ENCODE peak calls at places on chromosome 9, in four cellular contexts. Q is neural progenitor cell, U is fibroblast of lung, O is GM23338. X is an unnamed sample.

GRCh38 chr9:87592554-87593394 is 95.1 kb downstream of the DAPK1 start:
- DNase-seq in Q (no peak), U (peak; percentile 69), O (no peak), X (no peak)

GRCh38 chr9:113463418-113464285 is at the start of gene RGS3:
- DNase-seq in Q (peak; percentile 94), U (no peak), O (peak; percentile 96), X (peak; percentile 60)

GRCh38 chr9:122807271-122807900 is 7.5 kb downstream of the OR1K1 start:
- DNase-seq in Q (no peak), U (no peak), O (no peak), X (no peak)

GRCh38 chr9:134375011-134375390 is 48.7 kb downstream of the RXRA start:
- DNase-seq in Q (no peak), U (peak; percentile 28), O (no peak), X (no peak)

GRCh38 chr9:105359899-105360298 is 87.9 kb upstream of the FSD1L start:
- DNase-seq in Q (no peak), U (peak; percentile 34), O (no peak), X (no peak)

GRCh38 chr9:706606-707451 is 134.7 kb upstream of the DMRT1 start:
- DNase-seq in Q (peak; percentile 53), U (peak; percentile 68), O (peak; percentile 76), X (peak; percentile 41)

GRCh38 chr9:122394265-122395242 is 23.7 kb downstream of the PTGS1 start:
- DNase-seq in Q (no peak), U (peak; percentile 88), O (no peak), X (no peak)

GRCh38 chr9:113309204-113309813 is 6.1 kb upstream of the RNF183 start:
- DNase-seq in Q (peak; percentile 47), U (peak; percentile 70), O (peak; percentile 51), X (peak; percentile 58)

GRCh38 chr9:89097219-89097618 is 81.4 kb downstream of the SHC3 start:
- DNase-seq in Q (no peak), U (no peak), O (no peak), X (peak; percentile 65)

GRCh38 chr9:134031071-134031470 is 5.8 kb downstream of the BRD3OS start:
- DNase-seq in Q (no peak), U (no peak), O (no peak), X (no peak)

GRCh38 chr9:4933177-4933576 is 51.9 kb upstream of the JAK2 start:
- DNase-seq in Q (no peak), U (no peak), O (no peak), X (no peak)

GRCh38 chr9:130305381-130305780 is 39.8 kb downstream of the HMCN2 start:
- DNase-seq in Q (no peak), U (no peak), O (no peak), X (no peak)

GRCh38 chr9:12708562-12709298 is 15.5 kb downstream of the TYRP1 start:
- DNase-seq in Q (no peak), U (peak; percentile 83), O (no peak), X (no peak)

GRCh38 chr9:118455781-118456180 is 751.6 kb downstream of the TLR4 start:
- DNase-seq in Q (no peak), U (no peak), O (no peak), X (no peak)

GRCh38 chr9:89474939-89475338 is 23.0 kb downstream of the SEMA4D start:
- DNase-seq in Q (no peak), U (no peak), O (no peak), X (no peak)

GRCh38 chr9:127162046-127162445 is 39.6 kb upstream of the ANGPTL2 start:
- DNase-seq in Q (no peak), U (peak; percentile 44), O (no peak), X (no peak)

GRCh38 chr9:110599468-110599867 is 19.9 kb upstream of the SVEP1 start:
- DNase-seq in Q (no peak), U (peak; percentile 26), O (peak; percentile 28), X (no peak)

GRCh38 chr9:121987312-121987711 is 105.8 kb downstream of the TTLL11 start:
- DNase-seq in Q (no peak), U (no peak), O (no peak), X (no peak)

GRCh38 chr9:8899541-8899940 is 1100.0 kb upstream of the DMAC1 start:
- DNase-seq in Q (no peak), U (peak; percentile 15), O (no peak), X (no peak)

GRCh38 chr9:70411141-70411929 is 3.1 kb downstream of the KLF9 start:
- DNase-seq in Q (peak; percentile 22), U (peak; percentile 89), O (no peak), X (no peak)

GRCh38 chr9:70411930-70412677 is 2.4 kb downstream of the KLF9 start:
- DNase-seq in Q (no peak), U (peak; percentile 94), O (peak; percentile 72), X (no peak)

GRCh38 chr9:80649001-80649420 is 1040.3 kb downstream of the TLE1 start:
- DNase-seq in Q (no peak), U (peak; percentile 90), O (peak; percentile 5), X (no peak)

GRCh38 chr9:114409103-114409780 is 21.5 kb upstream of the AKNA start:
- DNase-seq in Q (no peak), U (no peak), O (peak; percentile 45), X (no peak)

GRCh38 chr9:84152204-84152603 is 171.6 kb downstream of the RMI1 start:
- DNase-seq in Q (no peak), U (no peak), O (no peak), X (no peak)

GRCh38 chr9:121201738-121202533 is at the start of gene RAB14:
- DNase-seq in Q (peak; percentile 99), U (peak; percentile 97), O (peak; percentile 99), X (peak; percentile 99)

GRCh38 chr9:306907-307306 is 92.2 kb downstream of the DOCK8 start:
- DNase-seq in Q (peak; percentile 13), U (no peak), O (peak; percentile 73), X (no peak)

GRCh38 chr9:99385814-99386279 is 163.8 kb downstream of the SEC61B start:
- DNase-seq in Q (no peak), U (peak; percentile 57), O (no peak), X (peak; percentile 73)

GRCh38 chr9:38671748-38672147 is 48.2 kb downstream of the FAM240B start:
- DNase-seq in Q (no peak), U (no peak), O (no peak), X (no peak)

GRCh38 chr9:91536211-91536691 is 112.6 kb upstream of the NFIL3 start:
- DNase-seq in Q (no peak), U (peak; percentile 80), O (no peak), X (no peak)

GRCh38 chr9:115673599-115673998 is 480.0 kb upstream of the PAPPA start:
- DNase-seq in Q (no peak), U (peak; percentile 51), O (no peak), X (no peak)

GRCh38 chr9:129483467-129484324 is 137.2 kb downstream of the C9orf50 start:
- DNase-seq in Q (peak; percentile 60), U (peak; percentile 94), O (peak; percentile 65), X (peak; percentile 80)

GRCh38 chr9:69546265-69546664 is 125.9 kb downstream of the APBA1 start:
- DNase-seq in Q (peak; percentile 75), U (peak; percentile 8), O (peak; percentile 80), X (peak; percentile 18)

GRCh38 chr9:112050544-112051475 is 124.3 kb downstream of the SUSD1 start:
- DNase-seq in Q (peak; percentile 31), U (peak; percentile 96), O (no peak), X (no peak)

GRCh38 chr9:32783168-32783891 is at the start of gene TMEM215:
- DNase-seq in Q (peak; percentile 88), U (no peak), O (peak; percentile 86), X (peak; percentile 12)

GRCh38 chr9:125649315-125649714 is 57.7 kb downstream of the MAPKAP1 start:
- DNase-seq in Q (no peak), U (peak; percentile 47), O (no peak), X (peak; percentile 82)

GRCh38 chr9:114001794-114002261 is 76.3 kb downstream of the AMBP start:
- DNase-seq in Q (no peak), U (no peak), O (no peak), X (no peak)

GRCh38 chr9:34628656-34629491 is at the start of gene ARID3C:
- DNase-seq in Q (peak; percentile 80), U (no peak), O (peak; percentile 69), X (no peak)
- TF ChIP-seq EZH2 in Q (peak; percentile 48), U (peak; percentile 90), O (peak; percentile 85), X (peak; percentile 67)

GRCh38 chr9:124122321-124122720 is 110.8 kb downstream of the LHX2 start:
- DNase-seq in Q (no peak), U (no peak), O (no peak), X (no peak)

GRCh38 chr9:124124729-124125589 is 113.4 kb downstream of the LHX2 start:
- DNase-seq in Q (no peak), U (no peak), O (no peak), X (no peak)

GRCh38 chr9:124120272-124120671 is 108.7 kb downstream of the LHX2 start:
- DNase-seq in Q (no peak), U (no peak), O (no peak), X (no peak)

GRCh38 chr9:124121725-124122124 is 110.2 kb downstream of the LHX2 start:
- DNase-seq in Q (no peak), U (no peak), O (no peak), X (no peak)

GRCh38 chr9:124122813-124123462 is 111.4 kb downstream of the LHX2 start:
- DNase-seq in Q (no peak), U (peak; percentile 47), O (no peak), X (no peak)
- TF ChIP-seq CTCF in Q (peak; percentile 36), U (peak; percentile 50), O (peak; percentile 53), X (peak; percentile 55)

GRCh38 chr9:136520053-136520540 is 25.8 kb downstream of the NOTCH1 start:
- DNase-seq in Q (no peak), U (no peak), O (no peak), X (peak; percentile 30)

GRCh38 chr9:136518623-136519022 is 27.2 kb downstream of the NOTCH1 start:
- DNase-seq in Q (no peak), U (no peak), O (no peak), X (no peak)

GRCh38 chr9:136517950-136518349 is 27.9 kb downstream of the NOTCH1 start:
- DNase-seq in Q (no peak), U (no peak), O (no peak), X (no peak)

GRCh38 chr9:136521541-136521940 is 24.3 kb downstream of the NOTCH1 start:
- DNase-seq in Q (no peak), U (no peak), O (no peak), X (no peak)

GRCh38 chr9:136519263-136520052 is 26.4 kb downstream of the NOTCH1 start:
- DNase-seq in Q (no peak), U (no peak), O (no peak), X (no peak)
- H3K4me3 ChIP-seq in Q (no peak overlapping the region), U (no peak overlapping the region), O (no peak overlapping the region), X (no peak overlapping the region)

GRCh38 chr9:93463638-93464248 is 10.4 kb upstream of the FAM120AOS start:
- DNase-seq in Q (no peak), U (no peak), O (no peak), X (no peak)

GRCh38 chr9:93466416-93467061 is 13.2 kb upstream of the FAM120AOS start:
- DNase-seq in Q (no peak), U (no peak), O (peak; percentile 39), X (no peak)

GRCh38 chr9:93465853-93466252 is 12.5 kb upstream of the FAM120AOS start:
- DNase-seq in Q (no peak), U (no peak), O (no peak), X (no peak)

GRCh38 chr9:93464395-93464794 is 11.0 kb upstream of the FAM120AOS start:
- DNase-seq in Q (no peak), U (no peak), O (no peak), X (no peak)

DNA sequence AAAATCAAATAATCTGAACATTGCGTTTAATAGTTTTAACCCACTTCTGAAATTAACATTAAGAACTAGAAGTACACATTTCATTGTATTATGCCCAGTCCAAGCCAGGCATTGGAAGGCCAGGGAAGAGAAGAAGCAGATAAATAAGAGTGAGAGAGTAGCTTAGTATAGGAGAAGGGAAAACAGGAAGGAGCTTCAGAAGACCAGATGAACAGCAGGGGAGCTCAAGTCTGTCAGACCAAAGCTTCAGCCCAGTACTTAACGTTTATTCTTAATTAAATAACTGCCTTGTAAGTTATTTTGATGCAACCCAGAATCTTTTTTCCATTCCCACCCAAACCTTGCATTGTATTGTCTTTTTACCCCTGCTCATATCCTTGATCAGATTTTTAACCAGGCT is 11.5 kb upstream of the FAM120AOS start:
- DNase-seq in Q (no peak), U (no peak), O (peak; percentile 57), X (peak; percentile 17)
- TF ChIP-seq EZH2 in Q (no peak), U (no peak), O (no peak), X (no peak)